ENCODE peak calls at places on chromosomes 6 and 20, in five cellular contexts. One of them, this sample, is unnamed.

GRCh38 chr20:25287631-25288290 is 39.9 kb downstream of the PYGB start:
- DNase-seq in SK-N-SH: no peak
- DNase-seq in K562: no peak
- DNase-seq in HepG2: no peak
- DNase-seq in GM12878: no peak
- DNase-seq in this sample: no peak

GRCh38 chr6:42507195-42507594 is 55.5 kb upstream of the TRERF1 start:
- DNase-seq in K562: no peak
- DNase-seq in GM12878: peak; percentile 92
- DNase-seq in SK-N-SH: no peak
- DNase-seq in HepG2: no peak
- DNase-seq in this sample: no peak

GRCh38 chr6:111677186-111677990 is 71.7 kb upstream of the TRAF3IP2 start:
- DNase-seq in HepG2: peak; percentile 61
- DNase-seq in GM12878: no peak
- DNase-seq in K562: no peak
- DNase-seq in SK-N-SH: no peak
- DNase-seq in this sample: no peak

GRCh38 chr6:53461682-53462081 is 83.2 kb downstream of the GCLC start:
- DNase-seq in SK-N-SH: no peak
- DNase-seq in K562: no peak
- DNase-seq in HepG2: no peak
- DNase-seq in GM12878: no peak
- DNase-seq in this sample: no peak

GRCh38 chr6:169115632-169116031 is 138.0 kb downstream of the THBS2 start:
- DNase-seq in HepG2: no peak
- DNase-seq in K562: no peak
- DNase-seq in SK-N-SH: no peak
- DNase-seq in GM12878: no peak
- DNase-seq in this sample: no peak

GRCh38 chr6:113347420-113347819 is 509.7 kb upstream of the MARCKS start:
- DNase-seq in GM12878: no peak
- DNase-seq in SK-N-SH: no peak
- DNase-seq in HepG2: no peak
- DNase-seq in K562: no peak
- DNase-seq in this sample: no peak

GRCh38 chr20:50689864-50690263 is 1.5 kb downstream of the RIPOR3 start:
- DNase-seq in K562: no peak
- DNase-seq in GM12878: no peak
- DNase-seq in HepG2: no peak
- DNase-seq in SK-N-SH: peak; percentile 82
- DNase-seq in this sample: no peak

GRCh38 chr6:163520956-163521355 is 106.4 kb downstream of the QKI start:
- DNase-seq in HepG2: no peak
- DNase-seq in GM12878: no peak
- DNase-seq in SK-N-SH: no peak
- DNase-seq in K562: no peak
- DNase-seq in this sample: no peak

GRCh38 chr20:44961024-44961866 is 1.0 kb upstream of the TOMM34 start:
- DNase-seq in SK-N-SH: no peak
- DNase-seq in GM12878: no peak
- DNase-seq in HepG2: peak; percentile 34
- DNase-seq in K562: no peak
- DNase-seq in this sample: no peak

GRCh38 chr6:14092861-14093789 is 24.4 kb upstream of the CD83 start:
- DNase-seq in HepG2: no peak
- DNase-seq in GM12878: no peak
- DNase-seq in K562: no peak
- DNase-seq in SK-N-SH: no peak
- DNase-seq in this sample: no peak

GRCh38 chr6:133553652-133554051 is 312.5 kb downstream of the EYA4 start:
- DNase-seq in GM12878: no peak
- DNase-seq in K562: peak; percentile 59
- DNase-seq in SK-N-SH: peak; percentile 32
- DNase-seq in HepG2: peak; percentile 46
- DNase-seq in this sample: peak; percentile 56

GRCh38 chr6:128487746-128488145 is 32.7 kb downstream of the PTPRK start:
- DNase-seq in SK-N-SH: no peak
- DNase-seq in HepG2: no peak
- DNase-seq in GM12878: no peak
- DNase-seq in K562: no peak
- DNase-seq in this sample: no peak

GRCh38 chr6:98921038-98921437 is 26.7 kb downstream of the FBXL4 start:
- DNase-seq in K562: no peak
- DNase-seq in HepG2: no peak
- DNase-seq in SK-N-SH: no peak
- DNase-seq in GM12878: no peak
- DNase-seq in this sample: no peak

GRCh38 chr6:79173378-79173777 is 61.1 kb downstream of the HMGN3 start:
- DNase-seq in HepG2: no peak
- DNase-seq in SK-N-SH: no peak
- DNase-seq in GM12878: no peak
- DNase-seq in K562: no peak
- DNase-seq in this sample: no peak

GRCh38 chr6:24924956-24925355 is 10.8 kb downstream of the RIPOR2 start:
- DNase-seq in SK-N-SH: no peak
- DNase-seq in HepG2: no peak
- DNase-seq in K562: no peak
- DNase-seq in GM12878: no peak
- DNase-seq in this sample: no peak

GRCh38 chr6:144379356-144379755 is 94.2 kb downstream of the UTRN start:
- DNase-seq in SK-N-SH: no peak
- DNase-seq in GM12878: no peak
- DNase-seq in K562: no peak
- DNase-seq in HepG2: no peak
- DNase-seq in this sample: no peak

GRCh38 chr6:150310539-150310938 is 58.3 kb upstream of the IYD start:
- DNase-seq in GM12878: no peak
- DNase-seq in HepG2: no peak
- DNase-seq in SK-N-SH: no peak
- DNase-seq in K562: no peak
- DNase-seq in this sample: no peak

GRCh38 chr6:100246206-100246605 is 218.5 kb downstream of the SIM1 start:
- DNase-seq in K562: no peak
- DNase-seq in GM12878: no peak
- DNase-seq in HepG2: no peak
- DNase-seq in SK-N-SH: no peak
- DNase-seq in this sample: no peak

GRCh38 chr6:105593805-105594231 is 190.9 kb upstream of the PREP start:
- DNase-seq in K562: no peak
- DNase-seq in SK-N-SH: no peak
- DNase-seq in HepG2: no peak
- DNase-seq in GM12878: no peak
- DNase-seq in this sample: no peak

GRCh38 chr6:42091718-42092023 is 41.3 kb downstream of the TAF8 start:
- DNase-seq in HepG2: no peak
- DNase-seq in SK-N-SH: no peak
- DNase-seq in GM12878: no peak
- DNase-seq in K562: no peak
- DNase-seq in this sample: no peak

GRCh38 chr6:72709436-72709835 is 87.6 kb downstream of the KCNQ5 start:
- DNase-seq in GM12878: no peak
- DNase-seq in SK-N-SH: no peak
- DNase-seq in HepG2: no peak
- DNase-seq in K562: no peak
- DNase-seq in this sample: no peak

GRCh38 chr20:37345339-37346231 is at the start of gene SRC:
- DNase-seq in GM12878: no peak
- DNase-seq in SK-N-SH: peak; percentile 90
- DNase-seq in K562: peak; percentile 82
- DNase-seq in HepG2: peak; percentile 74
- DNase-seq in this sample: no peak

GRCh38 chr6:80607814-80608391 is 501.4 kb downstream of the BCKDHB start:
- DNase-seq in SK-N-SH: no peak
- DNase-seq in HepG2: no peak
- DNase-seq in K562: no peak
- DNase-seq in GM12878: no peak
- DNase-seq in this sample: no peak

GRCh38 chr6:130517444-130517931 is 151.7 kb downstream of the TMEM200A start:
- DNase-seq in GM12878: peak; percentile 76
- DNase-seq in HepG2: no peak
- DNase-seq in K562: no peak
- DNase-seq in SK-N-SH: no peak
- DNase-seq in this sample: peak; percentile 80

GRCh38 chr20:19975901-19976300 is 41.3 kb upstream of the NAA20 start:
- DNase-seq in HepG2: no peak
- DNase-seq in GM12878: no peak
- DNase-seq in SK-N-SH: no peak
- DNase-seq in K562: no peak
- DNase-seq in this sample: no peak

GRCh38 chr6:8530775-8531435 is 95.6 kb upstream of the SLC35B3 start:
- DNase-seq in HepG2: no peak
- DNase-seq in GM12878: no peak
- DNase-seq in SK-N-SH: peak; percentile 32
- DNase-seq in K562: no peak
- DNase-seq in this sample: no peak

GRCh38 chr6:72816022-72816421 is 194.2 kb downstream of the KCNQ5 start:
- DNase-seq in SK-N-SH: no peak
- DNase-seq in GM12878: no peak
- DNase-seq in K562: no peak
- DNase-seq in HepG2: no peak
- DNase-seq in this sample: no peak

GRCh38 chr20:43535370-43536004 is 23.3 kb upstream of the SGK2 start:
- DNase-seq in GM12878: no peak
- DNase-seq in K562: no peak
- DNase-seq in SK-N-SH: no peak
- DNase-seq in HepG2: no peak
- DNase-seq in this sample: no peak

GRCh38 chr20:54067606-54068174 is 2.7 kb downstream of the BCAS1 start:
- DNase-seq in SK-N-SH: no peak
- DNase-seq in K562: peak; percentile 65
- DNase-seq in HepG2: peak; percentile 99
- DNase-seq in GM12878: peak; percentile 75
- DNase-seq in this sample: peak; percentile 97

GRCh38 chr20:63461364-63461763 is 11.1 kb downstream of the KCNQ2 start:
- DNase-seq in HepG2: no peak
- DNase-seq in GM12878: no peak
- DNase-seq in SK-N-SH: no peak
- DNase-seq in K562: peak; percentile 49
- DNase-seq in this sample: no peak

GRCh38 chr6:54619102-54619501 is 227.5 kb upstream of the FAM83B start:
- DNase-seq in GM12878: no peak
- DNase-seq in HepG2: no peak
- DNase-seq in SK-N-SH: no peak
- DNase-seq in K562: no peak
- DNase-seq in this sample: no peak

GRCh38 chr6:1604347-1604990 is 5.2 kb upstream of the FOXC1 start:
- DNase-seq in GM12878: no peak
- DNase-seq in HepG2: peak; percentile 54
- DNase-seq in K562: peak; percentile 72
- DNase-seq in SK-N-SH: peak; percentile 94
- DNase-seq in this sample: no peak
- TF ChIP-seq YY1 in GM12878: peak; percentile 69
- TF ChIP-seq YY1 in HepG2: peak; percentile 78
- TF ChIP-seq YY1 in K562: no peak
- TF ChIP-seq YY1 in SK-N-SH: no peak
- TF ChIP-seq YY1 in this sample: no peak

DNA sequence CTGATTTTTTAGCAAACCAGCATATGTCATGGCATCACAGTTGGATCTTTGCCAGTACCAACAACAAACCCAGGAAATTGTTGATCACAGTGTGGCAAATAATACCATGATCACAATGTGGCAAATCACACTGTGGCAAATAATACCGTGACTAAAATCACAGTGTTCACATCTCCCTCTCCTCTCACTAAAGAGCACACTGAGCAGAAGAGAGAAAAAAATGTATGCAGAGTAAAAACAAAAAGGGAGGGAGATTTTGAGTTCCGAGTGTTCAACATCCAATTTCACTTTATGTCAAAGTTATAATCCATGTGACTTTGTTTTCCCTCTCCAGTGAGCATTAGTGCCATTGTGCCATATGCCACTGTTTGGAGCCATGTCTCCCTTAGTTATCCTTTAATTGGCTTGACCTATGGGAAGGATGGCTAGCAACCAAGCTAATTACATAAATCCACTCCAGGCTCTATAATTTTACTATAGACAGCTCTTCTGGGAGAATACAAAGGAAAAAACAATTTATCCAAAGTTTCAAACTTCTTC is 1059.5 kb downstream of the HACE1 start:
- DNase-seq in K562: no peak
- DNase-seq in HepG2: no peak
- DNase-seq in SK-N-SH: no peak
- DNase-seq in GM12878: no peak
- DNase-seq in this sample: no peak
- TF ChIP-seq REST in K562: no peak
- TF ChIP-seq REST in HepG2: no peak
- TF ChIP-seq REST in SK-N-SH: no peak
- TF ChIP-seq REST in GM12878: no peak
- TF ChIP-seq REST in this sample: no peak

GRCh38 chr20:60728705-60729104 is 523.4 kb upstream of the CDH4 start:
- DNase-seq in GM12878: no peak
- DNase-seq in HepG2: no peak
- DNase-seq in K562: no peak
- DNase-seq in SK-N-SH: no peak
- DNase-seq in this sample: no peak

GRCh38 chr20:60727425-60727824 is 524.6 kb upstream of the CDH4 start:
- DNase-seq in GM12878: no peak
- DNase-seq in SK-N-SH: no peak
- DNase-seq in K562: no peak
- DNase-seq in HepG2: no peak
- DNase-seq in this sample: no peak

GRCh38 chr20:60725311-60725906 is 526.7 kb upstream of the CDH4 start:
- DNase-seq in HepG2: no peak
- DNase-seq in GM12878: no peak
- DNase-seq in SK-N-SH: no peak
- DNase-seq in K562: no peak
- DNase-seq in this sample: no peak

DNA sequence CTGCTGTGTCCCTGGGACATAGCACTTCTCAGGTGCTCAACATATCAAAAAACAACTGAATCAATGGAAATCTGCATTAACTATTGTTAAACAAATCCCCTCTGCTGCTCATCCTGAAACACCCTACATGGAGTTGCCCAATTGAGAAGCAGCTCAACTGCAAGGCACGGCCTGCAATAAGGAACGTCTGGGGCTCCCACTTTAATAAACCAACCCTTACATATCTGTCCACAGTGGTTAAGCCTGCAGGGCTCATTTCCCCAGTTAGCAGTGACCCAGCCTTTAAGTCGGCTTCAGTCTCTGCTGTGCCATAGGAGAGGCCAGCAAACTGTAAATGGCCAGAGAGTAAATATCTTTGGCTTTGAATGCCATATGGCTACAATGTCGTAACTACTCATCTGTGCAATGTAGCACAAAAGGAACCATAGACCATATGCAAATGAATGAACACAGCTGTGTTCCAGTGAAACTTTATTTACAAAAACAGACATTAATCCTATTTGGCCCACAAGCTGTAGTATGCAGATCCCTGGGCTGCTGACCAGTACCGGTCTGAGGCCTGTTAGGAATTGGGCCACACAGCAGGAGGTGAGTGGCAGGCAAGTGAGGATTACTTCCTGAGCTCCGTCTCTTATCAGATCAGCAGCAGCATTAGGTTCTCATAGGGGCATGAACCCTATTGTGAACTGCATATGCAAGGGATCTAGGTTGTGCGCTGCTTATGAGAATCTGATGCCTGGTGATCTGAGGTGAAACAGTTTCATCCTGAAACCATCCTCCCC is 522.8 kb upstream of the CDH4 start:
- DNase-seq in K562: no peak
- DNase-seq in SK-N-SH: no peak
- DNase-seq in GM12878: no peak
- DNase-seq in HepG2: no peak
- DNase-seq in this sample: no peak
- TF ChIP-seq YY1 in K562: no peak
- TF ChIP-seq YY1 in SK-N-SH: no peak
- TF ChIP-seq YY1 in GM12878: no peak
- TF ChIP-seq YY1 in HepG2: no peak
- TF ChIP-seq YY1 in this sample: no peak

GRCh38 chr6:34386316-34387137 is 5.9 kb downstream of the NUDT3 start:
- DNase-seq in K562: peak; percentile 44
- DNase-seq in SK-N-SH: no peak
- DNase-seq in HepG2: peak; percentile 78
- DNase-seq in GM12878: no peak
- DNase-seq in this sample: no peak
- TF ChIP-seq REST in K562: no peak
- TF ChIP-seq REST in SK-N-SH: no peak
- TF ChIP-seq REST in HepG2: no peak
- TF ChIP-seq REST in GM12878: no peak
- TF ChIP-seq REST in this sample: no peak

This sample was measured in HCT116.